ENCODE peak calls at places on chromosome 10, in five cellular contexts. Z is activated CD4-positive, alpha-beta T cell treated with anti-CD3 and anti-CD28 coated beads for 24 hours; Y is upper lobe of right lung; F is activated CD8-positive, alpha-beta T cell treated with anti-CD3 and anti-CD28 coated beads, Interleukin-2, amount 10 ng/mL, durations not matched to agents 7 days and 5 days; U is T-cell. A is an unnamed sample.

GRCh38 chr10:105068497-105068896 is 427.4 kb downstream of the SORCS3 start:
- DNase-seq in Z (no peak), Y (no peak), F (no peak), U (no peak), A (no peak)

GRCh38 chr10:119045561-119045960 is 16.0 kb downstream of the NANOS1 start:
- DNase-seq in Z (no peak), Y (no peak), F (no peak), U (no peak), A (no peak)

GRCh38 chr10:9038146-9038714 is 983.7 kb downstream of the GATA3 start:
- DNase-seq in Z (no peak), Y (no peak), F (no peak), U (no peak), A (peak)

GRCh38 chr10:2839081-2839725 is 228.1 kb upstream of the PFKP start:
- DNase-seq in Z (peak), Y (peak), F (peak), U (no peak), A (peak)

GRCh38 chr10:90222372-90222771 is 521.0 kb downstream of the KIF20B start:
- DNase-seq in Z (no peak), Y (no peak), F (no peak), U (no peak), A (peak)

GRCh38 chr10:82266438-82266837 is 391.4 kb downstream of the NRG3 start:
- DNase-seq in Z (no peak), Y (no peak), F (no peak), U (no peak), A (no peak)

GRCh38 chr10:132709471-132709951 is 76.4 kb downstream of the NKX6-2 start:
- DNase-seq in Z (no peak), Y (peak), F (no peak), U (no peak), A (no peak)

GRCh38 chr10:3691482-3691881 is 93.5 kb downstream of the KLF6 start:
- DNase-seq in Z (no peak), Y (no peak), F (no peak), U (no peak), A (peak)

A was measured in myocyte.